ENCODE peak calls at places on chromosomes 12 and 14, in four cellular contexts. I is WTC11, P is K562, F is HepG2. S is an unnamed sample.

GRCh38 chr14:102209224-102209966 is 69.7 kb downstream of the WDR20 start:
- DNase-seq in I (peak), F (peak), P (no peak), S (peak)

GRCh38 chr12:103441437-103442186 is 54.2 kb downstream of the C12orf42 start:
- DNase-seq in P (no peak), F (no peak), I (no peak), S (no peak)

GRCh38 chr12:128089961-128090360 is 177.0 kb upstream of the TMEM132C start:
- DNase-seq in F (no peak), P (no peak), I (no peak), S (no peak)

GRCh38 chr12:76029982-76030377 is 1.6 kb downstream of the PHLDA1 start:
- DNase-seq in F (no peak), P (no peak), I (peak), S (no peak)

GRCh38 chr14:36505193-36505815 is 14.7 kb downstream of the NKX2-1 start:
- DNase-seq in P (no peak), I (peak), F (no peak), S (no peak)

GRCh38 chr12:93139028-93139665 is 210.1 kb upstream of the EEA1 start:
- DNase-seq in F (no peak), I (no peak), P (no peak), S (no peak)

GRCh38 chr12:14948672-14949071 is 10.3 kb upstream of the ERP27 start:
- DNase-seq in P (no peak), F (no peak), I (no peak), S (peak)

GRCh38 chr14:85532981-85533820 is 3.3 kb downstream of the FLRT2 start:
- DNase-seq in F (no peak), P (no peak), I (peak), S (no peak)

GRCh38 chr12:54917001-54917488 is 62.7 kb downstream of the MUCL1 start:
- DNase-seq in P (no peak), I (peak), F (no peak), S (no peak)

DNA sequence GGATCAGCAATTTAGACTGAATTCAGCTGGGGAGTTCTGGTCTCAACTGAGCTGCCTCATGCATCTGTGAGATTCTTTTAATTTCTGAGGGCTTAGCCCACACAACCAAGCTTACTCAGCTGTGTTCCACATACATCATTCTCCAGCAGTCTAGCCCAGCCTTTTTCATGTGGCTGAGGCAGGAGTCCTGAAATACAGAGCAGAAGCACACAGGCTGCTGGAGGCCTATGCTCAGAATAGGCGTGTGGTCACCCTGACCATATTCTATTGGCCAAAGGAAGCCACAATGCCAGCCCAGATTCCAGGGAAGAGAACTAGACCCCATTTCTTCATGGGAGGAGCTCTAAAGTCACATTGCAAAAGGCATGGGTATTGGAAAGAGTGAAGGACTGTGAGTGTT is 72.3 kb upstream of the DHRS4 start:
- DNase-seq in I (no peak), P (no peak), F (no peak), S (no peak)
- TF ChIP-seq ELF4 in I (no peak), P (no peak), F (no peak), S (no peak)

DNA sequence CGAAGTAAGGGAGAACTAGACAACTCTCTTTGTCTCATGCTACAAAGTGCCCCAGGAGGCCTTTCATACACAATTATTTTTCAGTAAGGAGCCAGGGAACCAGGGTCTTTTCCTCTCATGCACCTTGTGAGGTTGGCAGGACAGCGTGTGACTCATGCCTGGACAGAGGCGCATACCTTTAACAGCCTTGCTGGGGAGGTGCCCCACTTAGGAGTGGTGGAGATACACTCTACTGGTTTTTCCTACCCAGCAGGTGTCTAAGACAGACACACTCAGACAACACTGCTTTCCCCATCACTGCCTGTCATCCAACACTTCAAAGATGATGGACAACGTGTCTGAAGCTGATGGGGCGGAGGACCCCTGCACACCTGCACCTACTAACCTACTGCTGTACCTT is 49.1 kb downstream of the B4GALNT3 start:
- DNase-seq in I (no peak), P (no peak), F (no peak), S (no peak)
- TF ChIP-seq ELF4 in I (no peak), P (no peak), F (no peak), S (no peak)

DNA sequence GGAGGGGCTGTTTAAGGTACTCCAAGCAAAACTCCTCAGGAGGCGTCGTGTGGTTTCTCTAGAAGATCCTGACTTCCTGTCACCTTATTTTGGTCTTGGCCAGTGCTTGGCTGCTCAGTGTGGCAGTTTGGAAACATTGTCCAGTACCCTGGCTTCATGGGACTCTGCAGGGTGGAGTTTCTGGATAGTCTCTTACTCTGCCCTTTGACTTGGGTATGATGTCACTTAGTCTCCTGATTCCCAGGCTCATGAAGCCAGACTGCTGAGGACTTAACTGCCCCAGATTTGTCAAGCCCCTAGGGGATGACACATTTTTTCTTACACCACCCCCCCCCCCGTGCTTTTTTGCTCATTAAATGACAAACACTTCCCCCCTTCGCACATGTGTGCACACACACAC is 82.7 kb downstream of the ADCK1 start:
- DNase-seq in P (no peak), I (no peak), F (no peak), S (no peak)
- TF ChIP-seq ELF4 in P (no peak), I (no peak), F (no peak), S (no peak)

GRCh38 chr12:52577316-52577715 is 3.7 kb upstream of the KRT74 start:
- DNase-seq in I (no peak), P (no peak), F (no peak), S (no peak)
- TF ChIP-seq ELF4 in I (no peak), P (no peak), F (no peak), S (no peak)

GRCh38 chr14:22432348-22432976 is 156.6 kb downstream of the DAD1 start:
- DNase-seq in I (no peak), F (no peak), P (no peak), S (no peak)
- TF ChIP-seq ELF4 in I (no peak), F (no peak), P (no peak), S (no peak)

GRCh38 chr12:12585115-12585862 is 22.6 kb upstream of the DUSP16 start:
- DNase-seq in P (no peak), F (peak), I (no peak), S (no peak)
- TF ChIP-seq ELF4 in P (no peak), F (no peak), I (no peak), S (no peak)

DNA sequence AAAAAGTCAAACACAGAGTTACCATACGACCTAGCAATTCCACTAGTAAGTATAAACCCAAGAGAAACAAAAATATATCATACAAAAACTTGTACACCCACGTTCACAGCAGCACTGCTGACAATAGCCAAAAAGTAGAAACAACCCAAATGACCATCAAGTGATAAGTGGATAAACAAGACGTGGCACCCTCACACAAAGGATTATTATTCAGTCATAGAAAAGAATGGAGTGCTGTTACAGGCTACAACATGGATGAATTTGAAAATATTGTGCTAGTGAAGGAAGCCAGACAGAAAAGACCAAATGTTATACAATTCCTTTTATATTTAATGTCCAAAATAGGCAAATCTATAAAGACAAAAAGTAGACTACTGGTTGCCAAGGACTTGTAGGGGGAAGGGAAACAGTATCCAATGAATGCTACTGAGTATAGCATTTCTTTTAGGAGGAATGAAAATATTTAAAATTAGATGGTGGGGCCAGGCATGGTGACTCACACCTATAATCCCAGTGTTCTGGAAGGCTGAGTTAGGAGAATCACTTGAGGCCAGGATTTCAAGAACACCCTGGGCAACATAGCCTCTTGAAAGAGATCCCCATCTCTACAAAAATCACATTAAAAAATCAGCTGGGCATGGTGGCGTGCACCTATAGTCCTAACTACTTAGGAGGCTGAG is 41.9 kb downstream of the SPTLC2 start:
- DNase-seq in P (no peak), F (no peak), I (no peak), S (no peak)
- TF ChIP-seq ELF4 in P (no peak), F (no peak), I (no peak), S (no peak)